ENCODE peak calls at places on chromosomes 6 and 20, in nine cellular contexts. One of them, this sample, is unnamed.
A peak's percentile ranks its signal among the peaks of the same experiment; 100 is the strongest.

GRCh38 chr20:36082516-36082915 is 72.0 kb upstream of the EPB41L1 start:
- DNase-seq in A549: peak; percentile 89
- DNase-seq in NCI-H1417: no peak
- DNase-seq in NCI-H774: no peak
- DNase-seq in NCI-H2081: no peak
- DNase-seq in HTR-8/SVneo: no peak
- DNase-seq in A673: no peak
- DNase-seq in sigmoid colon: no peak
- DNase-seq in NCI-H1694 treated with DMSO at 0.1 percent for 48 hours: no peak
- DNase-seq in this sample: no peak

GRCh38 chr6:121630716-121631115 is 195.3 kb downstream of the GJA1 start:
- DNase-seq in A549: peak; percentile 29
- DNase-seq in NCI-H1417: no peak
- DNase-seq in NCI-H774: no peak
- DNase-seq in NCI-H2081: no peak
- DNase-seq in HTR-8/SVneo: no peak
- DNase-seq in A673: no peak
- DNase-seq in sigmoid colon: no peak
- DNase-seq in NCI-H1694 treated with DMSO at 0.1 percent for 48 hours: no peak
- DNase-seq in this sample: no peak

GRCh38 chr6:81767163-81768000 is 14.9 kb upstream of the TENT5A start:
- DNase-seq in A549: peak; percentile 38
- DNase-seq in NCI-H1417: no peak
- DNase-seq in NCI-H774: no peak
- DNase-seq in NCI-H2081: no peak
- DNase-seq in HTR-8/SVneo: no peak
- DNase-seq in A673: peak; percentile 62
- DNase-seq in sigmoid colon: no peak
- DNase-seq in NCI-H1694 treated with DMSO at 0.1 percent for 48 hours: no peak
- DNase-seq in this sample: no peak

GRCh38 chr20:51366155-51366886 is 176.2 kb downstream of the NFATC2 start:
- DNase-seq in A549: peak; percentile 90
- DNase-seq in NCI-H1417: no peak
- DNase-seq in NCI-H774: no peak
- DNase-seq in NCI-H2081: no peak
- DNase-seq in HTR-8/SVneo: peak; percentile 99
- DNase-seq in A673: peak; percentile 54
- DNase-seq in sigmoid colon: peak; percentile 84
- DNase-seq in NCI-H1694 treated with DMSO at 0.1 percent for 48 hours: no peak
- DNase-seq in this sample: peak; percentile 85

GRCh38 chr6:35919827-35920751 is 809 bp downstream of the SRPK1 start:
- DNase-seq in A549: peak; percentile 45
- DNase-seq in NCI-H1417: peak; percentile 39
- DNase-seq in NCI-H774: peak; percentile 25
- DNase-seq in NCI-H2081: peak; percentile 20
- DNase-seq in HTR-8/SVneo: no peak
- DNase-seq in A673: peak; percentile 35
- DNase-seq in sigmoid colon: peak; percentile 65
- DNase-seq in NCI-H1694 treated with DMSO at 0.1 percent for 48 hours: no peak
- DNase-seq in this sample: peak; percentile 45

GRCh38 chr20:21526776-21527175 is 12.9 kb upstream of the NKX2-2 start:
- DNase-seq in A549: no peak
- DNase-seq in NCI-H1417: no peak
- DNase-seq in NCI-H774: no peak
- DNase-seq in NCI-H2081: no peak
- DNase-seq in HTR-8/SVneo: no peak
- DNase-seq in A673: peak; percentile 14
- DNase-seq in sigmoid colon: no peak
- DNase-seq in NCI-H1694 treated with DMSO at 0.1 percent for 48 hours: no peak
- DNase-seq in this sample: no peak

GRCh38 chr6:2270049-2270448 is 24.6 kb upstream of the GMDS start:
- DNase-seq in A549: no peak
- DNase-seq in NCI-H1417: no peak
- DNase-seq in NCI-H774: no peak
- DNase-seq in NCI-H2081: no peak
- DNase-seq in HTR-8/SVneo: no peak
- DNase-seq in A673: no peak
- DNase-seq in sigmoid colon: no peak
- DNase-seq in NCI-H1694 treated with DMSO at 0.1 percent for 48 hours: no peak
- DNase-seq in this sample: no peak

GRCh38 chr20:24157213-24157612 is 168.6 kb upstream of the GGTLC1 start:
- DNase-seq in A549: no peak
- DNase-seq in NCI-H1417: no peak
- DNase-seq in NCI-H774: no peak
- DNase-seq in NCI-H2081: no peak
- DNase-seq in HTR-8/SVneo: no peak
- DNase-seq in A673: no peak
- DNase-seq in sigmoid colon: no peak
- DNase-seq in NCI-H1694 treated with DMSO at 0.1 percent for 48 hours: no peak
- DNase-seq in this sample: no peak

GRCh38 chr6:63537126-63537958 is 34.9 kb upstream of the LOC128125822 start:
- DNase-seq in A549: peak; percentile 76
- DNase-seq in NCI-H1417: no peak
- DNase-seq in NCI-H774: peak; percentile 28
- DNase-seq in NCI-H2081: no peak
- DNase-seq in HTR-8/SVneo: no peak
- DNase-seq in A673: peak; percentile 5
- DNase-seq in sigmoid colon: no peak
- DNase-seq in NCI-H1694 treated with DMSO at 0.1 percent for 48 hours: no peak
- DNase-seq in this sample: no peak

GRCh38 chr20:32440069-32440757 is 82.1 kb downstream of the ASXL1 start:
- DNase-seq in A549: no peak
- DNase-seq in NCI-H1417: no peak
- DNase-seq in NCI-H774: no peak
- DNase-seq in NCI-H2081: no peak
- DNase-seq in HTR-8/SVneo: no peak
- DNase-seq in A673: no peak
- DNase-seq in sigmoid colon: no peak
- DNase-seq in NCI-H1694 treated with DMSO at 0.1 percent for 48 hours: no peak
- DNase-seq in this sample: no peak

GRCh38 chr20:63974402-63975200 is 4.8 kb downstream of the SAMD10 start:
- DNase-seq in A549: peak; percentile 36
- DNase-seq in NCI-H1417: peak; percentile 30
- DNase-seq in NCI-H774: peak; percentile 90
- DNase-seq in NCI-H2081: peak; percentile 96
- DNase-seq in HTR-8/SVneo: no peak
- DNase-seq in A673: no peak
- DNase-seq in sigmoid colon: peak; percentile 69
- DNase-seq in NCI-H1694 treated with DMSO at 0.1 percent for 48 hours: no peak
- DNase-seq in this sample: no peak

GRCh38 chr6:75711173-75711572 is 37.9 kb upstream of the MYO6 start:
- DNase-seq in A549: no peak
- DNase-seq in NCI-H1417: no peak
- DNase-seq in NCI-H774: no peak
- DNase-seq in NCI-H2081: no peak
- DNase-seq in HTR-8/SVneo: no peak
- DNase-seq in A673: no peak
- DNase-seq in sigmoid colon: no peak
- DNase-seq in NCI-H1694 treated with DMSO at 0.1 percent for 48 hours: no peak
- DNase-seq in this sample: no peak

GRCh38 chr6:34553146-34553545 is 3.0 kb downstream of the SPDEF start:
- DNase-seq in A549: no peak
- DNase-seq in NCI-H1417: no peak
- DNase-seq in NCI-H774: no peak
- DNase-seq in NCI-H2081: no peak
- DNase-seq in HTR-8/SVneo: no peak
- DNase-seq in A673: no peak
- DNase-seq in sigmoid colon: no peak
- DNase-seq in NCI-H1694 treated with DMSO at 0.1 percent for 48 hours: no peak
- DNase-seq in this sample: no peak

GRCh38 chr6:149223934-149224333 is 93.6 kb upstream of the TAB2 start:
- DNase-seq in A549: no peak
- DNase-seq in NCI-H1417: no peak
- DNase-seq in NCI-H774: no peak
- DNase-seq in NCI-H2081: no peak
- DNase-seq in HTR-8/SVneo: no peak
- DNase-seq in A673: no peak
- DNase-seq in sigmoid colon: no peak
- DNase-seq in NCI-H1694 treated with DMSO at 0.1 percent for 48 hours: no peak
- DNase-seq in this sample: no peak